ENCODE peak calls at places on chromosomes 6 and 20, in six cellular contexts. P, Z, C, L, U and X are unnamed samples.

GRCh38 chr6:52285174-52286068 is 879 bp upstream of the MCM3 start:
- DNase-seq in P (no peak), Z (no peak), C (no peak), L (no peak), U (no peak), X (no peak)

GRCh38 chr6:68559052-68559451 is 76.0 kb upstream of the ADGRB3 start:
- DNase-seq in P (no peak), Z (no peak), C (no peak), L (no peak), U (no peak), X (peak)

GRCh38 chr6:35048631-35049083 is 92.5 kb downstream of the TCP11 start:
- DNase-seq in P (no peak), Z (no peak), C (no peak), L (peak), U (no peak), X (no peak)

GRCh38 chr20:42656130-42656529 is 533.6 kb downstream of the PTPRT start:
- DNase-seq in P (no peak), Z (no peak), C (no peak), L (no peak), U (no peak), X (no peak)

GRCh38 chr6:134875367-134875766 is 74.5 kb downstream of the ALDH8A1 start:
- DNase-seq in P (no peak), Z (no peak), C (no peak), L (no peak), U (no peak), X (peak)

GRCh38 chr20:19835533-19836222 is 77.6 kb downstream of the RIN2 start:
- DNase-seq in P (no peak), Z (no peak), C (no peak), L (peak), U (peak), X (no peak)

GRCh38 chr6:139472341-139473038 is 98.0 kb upstream of the CITED2 start:
- DNase-seq in P (no peak), Z (no peak), C (no peak), L (no peak), U (peak), X (peak)

GRCh38 chr6:14092861-14093789 is 24.4 kb upstream of the CD83 start:
- DNase-seq in P (no peak), Z (no peak), C (no peak), L (no peak), U (no peak), X (no peak)